ENCODE peak calls at places on chromosomes 7 and 10, in six cellular contexts. D is AG10803, E is uterus, L is lower leg skin, R is cardiac fibroblast, H is SK-N-SH. C is an unnamed sample.

GRCh38 chr7:128863433-128863989 is 855 bp downstream of the ATP6V1F start:
- DNase-seq in D (peak), E (no peak), L (no peak), R (peak), H (peak), C (peak)

GRCh38 chr7:71637578-71637977 is 505.6 kb downstream of the GALNT17 start:
- DNase-seq in D (peak), E (no peak), L (no peak), R (peak), H (no peak), C (no peak)

GRCh38 chr7:17305387-17306171 is 7.1 kb downstream of the AHR start:
- DNase-seq in D (peak), E (no peak), L (no peak), R (no peak), H (no peak), C (no peak)

GRCh38 chr7:54802841-54803240 is 43.8 kb upstream of the SEC61G start:
- DNase-seq in D (no peak), E (no peak), L (no peak), R (peak), H (no peak), C (peak)

GRCh38 chr10:3775671-3776551 is 9.1 kb downstream of the KLF6 start:
- DNase-seq in D (peak), E (no peak), L (peak), R (peak), H (no peak), C (peak)

GRCh38 chr10:110664483-110665420 is 20.6 kb downstream of the RBM20 start:
- DNase-seq in D (peak), E (no peak), L (no peak), R (peak), H (no peak), C (peak)

GRCh38 chr10:133421336-133422222 is 2.8 kb downstream of the SPRN start:
- DNase-seq in D (no peak), E (no peak), L (no peak), R (no peak), H (peak), C (no peak)

GRCh38 chr7:99733003-99733402 is 2.0 kb downstream of the CYP3A7 start:
- DNase-seq in D (no peak), E (no peak), L (no peak), R (no peak), H (no peak), C (no peak)

GRCh38 chr7:2266911-2267310 is 24.9 kb downstream of the NUDT1 start:
- DNase-seq in D (peak), E (no peak), L (no peak), R (peak), H (no peak), C (peak)

GRCh38 chr7:84949067-84949466 is 237.8 kb downstream of the SEMA3D start:
- DNase-seq in D (peak), E (no peak), L (no peak), R (peak), H (no peak), C (peak)

GRCh38 chr7:106110885-106111670 is 1.0 kb downstream of the SYPL1 start:
- DNase-seq in D (peak), E (no peak), L (no peak), R (peak), H (no peak), C (peak)

GRCh38 chr10:78457804-78458483 is 424.3 kb downstream of the RPS24 start:
- DNase-seq in D (peak), E (peak), L (no peak), R (peak), H (no peak), C (peak)

GRCh38 chr7:1106783-1107421 is 19.0 kb downstream of the GPER1 start:
- DNase-seq in D (no peak), E (no peak), L (no peak), R (no peak), H (no peak), C (no peak)

GRCh38 chr10:132712698-132713232 is 73.2 kb downstream of the NKX6-2 start:
- DNase-seq in D (no peak), E (no peak), L (no peak), R (no peak), H (no peak), C (no peak)

GRCh38 chr7:45917658-45918057 is 3.4 kb downstream of the IGFBP3 start:
- DNase-seq in D (peak), E (peak), L (peak), R (peak), H (peak), C (peak)

GRCh38 chr10:10826125-10826524 is 191.5 kb upstream of the CELF2 start:
- DNase-seq in D (peak), E (no peak), L (no peak), R (peak), H (no peak), C (peak)

GRCh38 chr7:2193120-2193519 is 39.6 kb downstream of the MAD1L1 start:
- DNase-seq in D (no peak), E (no peak), L (no peak), R (no peak), H (peak), C (no peak)

GRCh38 chr10:31660301-31660700 is 268.3 kb downstream of the ARHGAP12 start:
- DNase-seq in D (no peak), E (peak), L (no peak), R (no peak), H (no peak), C (no peak)

GRCh38 chr7:29749701-29750321 is 56.5 kb upstream of the WIPF3 start:
- DNase-seq in D (no peak), E (no peak), L (no peak), R (no peak), H (no peak), C (no peak)

GRCh38 chr10:11386044-11386443 is 225.4 kb downstream of the USP6NL start:
- DNase-seq in D (no peak), E (no peak), L (no peak), R (no peak), H (no peak), C (no peak)

GRCh38 chr7:104933433-104934074 is 80.5 kb upstream of the KMT2E start:
- DNase-seq in D (no peak), E (no peak), L (no peak), R (no peak), H (no peak), C (no peak)

GRCh38 chr10:98303569-98303968 is 35.6 kb upstream of the LOXL4 start:
- DNase-seq in D (no peak), E (no peak), L (no peak), R (no peak), H (no peak), C (no peak)

GRCh38 chr10:35470535-35470934 is 134.2 kb downstream of the CCNY start:
- DNase-seq in D (peak), E (no peak), L (no peak), R (no peak), H (peak), C (no peak)

GRCh38 chr10:132666733-132667612 is 119.0 kb downstream of the NKX6-2 start:
- DNase-seq in D (no peak), E (no peak), L (no peak), R (peak), H (peak), C (peak)

GRCh38 chr10:121578965-121579364 is 19.3 kb downstream of the FGFR2 start:
- DNase-seq in D (no peak), E (no peak), L (no peak), R (no peak), H (no peak), C (no peak)

GRCh38 chr10:100014129-100014762 is 4.5 kb upstream of the DNMBP start:
- DNase-seq in D (no peak), E (no peak), L (no peak), R (no peak), H (no peak), C (no peak)

GRCh38 chr7:115707236-115707635 is 323.3 kb downstream of the TFEC start:
- DNase-seq in D (peak), E (no peak), L (no peak), R (peak), H (no peak), C (peak)

GRCh38 chr10:43461950-43462349 is 25.0 kb downstream of the ZNF487 start:
- DNase-seq in D (peak), E (peak), L (no peak), R (peak), H (peak), C (peak)

GRCh38 chr10:56763090-56763489 is 402.0 kb upstream of the ZWINT start:
- DNase-seq in D (no peak), E (no peak), L (no peak), R (no peak), H (no peak), C (no peak)

GRCh38 chr7:3722396-3722846 is 421.4 kb downstream of the SDK1 start:
- DNase-seq in D (no peak), E (no peak), L (no peak), R (peak), H (peak), C (no peak)

GRCh38 chr10:78745445-78745844 is 323.3 kb upstream of the ZMIZ1 start:
- DNase-seq in D (no peak), E (no peak), L (no peak), R (no peak), H (peak), C (no peak)

GRCh38 chr10:118523775-118524174 is 71.7 kb downstream of the PRLHR start:
- DNase-seq in D (peak), E (no peak), L (no peak), R (peak), H (no peak), C (peak)

GRCh38 chr10:60611291-60611747 is 167.0 kb upstream of the CDK1 start:
- DNase-seq in D (peak), E (no peak), L (no peak), R (peak), H (no peak), C (peak)

GRCh38 chr7:123494193-123494796 is 40.1 kb downstream of the IQUB start:
- DNase-seq in D (peak), E (peak), L (no peak), R (peak), H (peak), C (peak)

GRCh38 chr7:16818732-16819131 is 13.9 kb upstream of the AGR2 start:
- DNase-seq in D (no peak), E (no peak), L (no peak), R (no peak), H (no peak), C (no peak)

GRCh38 chr10:102266670-102267069 is 21.3 kb downstream of the GBF1 start:
- DNase-seq in D (no peak), E (no peak), L (no peak), R (no peak), H (no peak), C (no peak)

GRCh38 chr10:31101123-31101522 is 69.5 kb upstream of the ZNF438 start:
- DNase-seq in D (peak), E (no peak), L (no peak), R (peak), H (no peak), C (peak)

GRCh38 chr7:151769189-151769821 is 107.6 kb downstream of the PRKAG2 start:
- DNase-seq in D (no peak), E (no peak), L (no peak), R (no peak), H (no peak), C (no peak)

DNA sequence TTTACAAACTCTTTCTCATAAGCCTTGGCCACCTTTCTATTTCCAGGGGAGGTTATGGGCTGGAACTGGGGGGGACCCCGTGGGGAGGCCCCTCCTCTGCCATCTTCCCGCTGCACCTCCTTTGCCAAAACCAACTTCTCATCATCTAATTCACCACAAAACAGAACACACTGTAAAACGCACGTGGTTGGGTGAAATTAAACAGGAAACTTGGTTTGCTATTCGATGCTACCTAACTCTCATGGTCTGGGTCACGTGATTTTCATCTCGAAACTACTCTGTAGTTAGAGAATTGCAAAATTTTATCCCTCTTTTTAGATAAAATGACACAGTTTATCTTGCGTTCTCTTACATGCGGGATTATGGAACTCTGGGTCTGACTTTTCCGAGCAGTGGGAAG is 242.0 kb downstream of the ZMYND11 start:
- DNase-seq in D (no peak), E (no peak), L (no peak), R (no peak), H (no peak), C (no peak)
- TF ChIP-seq CTCF in D (no peak), E (no peak), L (no peak), R (no peak), H (no peak), C (no peak)

DNA sequence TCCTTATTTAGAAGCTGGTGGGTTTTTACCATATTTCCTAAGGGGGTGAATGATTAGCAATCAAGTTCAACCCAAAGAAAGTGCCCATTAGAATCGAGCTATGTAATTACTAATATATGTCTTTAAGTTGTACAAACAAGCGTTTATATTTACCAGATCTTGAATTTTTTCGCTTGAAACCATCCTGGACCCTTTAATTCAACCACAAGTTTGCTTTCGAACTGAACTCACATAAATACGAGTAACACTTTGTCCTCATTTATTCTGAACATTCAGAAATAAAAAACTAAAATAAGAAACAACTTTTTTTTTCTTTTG is 1.5 kb downstream of the SRI start:
- DNase-seq in D (no peak), E (no peak), L (no peak), R (no peak), H (no peak), C (no peak)
- H3K4me3 ChIP-seq in D (peak), E (peak), L (no peak), R (peak), H (peak), C (peak)

GRCh38 chr7:137169282-137169698 is 174.2 kb downstream of the PTN start:
- DNase-seq in D (peak), E (peak), L (peak), R (peak), H (peak), C (peak)
- TF ChIP-seq CTCF in D (peak), E (peak), L (no peak), R (peak), H (peak), C (peak)

GRCh38 chr7:137895301-137896201 is 48.8 kb upstream of the DGKI start:
- DNase-seq in D (no peak), E (no peak), L (no peak), R (no peak), H (no peak), C (no peak)
- H3K4me3 ChIP-seq in D (no peak), E (no peak), L (no peak), R (no peak), H (no peak), C (no peak)

DNA sequence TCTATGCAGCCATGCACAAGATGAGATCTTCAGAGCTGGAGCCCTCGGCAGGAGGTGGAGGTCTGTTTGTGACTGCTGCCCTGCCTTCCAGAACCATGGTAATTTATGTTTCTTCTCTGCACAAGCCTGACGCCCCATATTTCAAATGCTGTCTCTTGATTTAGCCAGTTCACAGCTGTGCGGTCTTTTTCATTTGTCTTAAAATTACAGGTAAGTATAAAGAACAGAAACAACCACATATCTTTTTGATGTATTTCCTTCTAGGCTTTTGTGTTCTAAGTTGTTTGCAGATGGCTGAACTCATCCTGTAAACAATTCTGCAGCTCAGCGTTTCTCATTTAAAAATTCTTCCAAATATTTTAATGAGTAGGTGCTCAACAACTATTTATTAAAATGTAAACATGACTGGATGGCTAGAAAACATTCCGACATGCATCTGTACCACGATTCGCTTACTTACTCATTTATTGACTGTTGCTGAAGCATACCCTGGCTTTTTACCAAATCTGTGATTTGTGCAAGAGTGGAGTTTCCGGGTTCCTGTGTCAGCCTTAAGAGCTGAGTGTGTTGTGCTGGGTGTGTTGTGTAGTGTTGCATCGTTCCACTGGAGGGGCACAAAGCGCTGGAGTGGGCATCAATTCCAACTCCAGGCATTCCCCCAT is 58.9 kb downstream of the PIP4K2A start:
- DNase-seq in D (peak), E (no peak), L (no peak), R (peak), H (no peak), C (peak)
- TF ChIP-seq CTCF in D (peak), E (no peak), L (no peak), R (peak), H (no peak), C (no peak)

GRCh38 chr7:120856198-120856597 is 1.7 kb downstream of the TSPAN12 start:
- DNase-seq in D (no peak), E (no peak), L (no peak), R (no peak), H (no peak), C (no peak)
- H3K4me3 ChIP-seq in D (no peak), E (peak), L (no peak), R (no peak), H (no peak), C (no peak)

DNA sequence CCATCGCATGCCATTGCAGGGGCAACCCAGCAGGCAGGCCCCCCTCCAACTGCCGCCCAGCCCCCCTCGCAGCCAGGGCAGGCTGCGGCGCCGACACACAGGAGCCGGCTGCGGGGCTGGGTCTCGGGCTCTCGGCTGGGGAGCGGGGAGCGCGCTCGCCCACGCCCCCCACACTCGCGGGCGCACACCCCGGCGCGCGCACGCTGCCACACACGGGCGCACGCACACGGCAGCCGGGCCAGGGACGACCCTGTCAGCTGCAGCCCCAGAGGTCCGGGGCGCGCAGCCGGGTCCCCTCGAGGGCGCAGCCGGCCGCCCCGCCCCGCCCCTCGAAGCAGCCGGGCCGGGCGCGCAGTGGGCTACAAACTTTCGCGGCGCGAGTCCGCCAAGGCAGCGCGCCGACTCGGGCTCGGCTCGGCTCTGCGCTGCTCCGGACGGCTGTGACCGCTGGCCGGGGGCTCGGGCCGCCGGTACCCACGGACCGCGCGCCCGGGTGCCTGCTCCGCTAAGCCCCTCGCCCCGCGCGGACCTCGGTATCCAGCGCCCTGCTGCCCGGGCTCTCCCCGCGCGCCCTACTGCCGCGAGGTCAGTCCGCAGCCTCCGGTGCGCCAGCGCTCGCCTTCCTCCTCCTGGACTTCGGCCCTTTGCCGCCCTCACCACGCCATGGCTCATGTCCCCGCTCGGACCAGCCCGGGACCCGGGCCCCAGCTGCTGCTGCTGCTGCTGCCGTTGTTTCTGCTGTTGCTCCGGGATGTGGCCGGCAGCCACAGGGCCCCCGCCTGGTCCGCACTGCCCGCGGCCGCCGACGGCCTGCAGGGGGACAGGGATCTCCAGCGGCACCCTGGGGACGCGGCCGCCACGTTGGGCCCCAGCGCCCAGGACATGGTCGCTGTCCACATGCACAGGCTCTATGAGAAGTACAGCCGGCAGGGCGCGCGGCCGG is at the start of gene GDF10:
- DNase-seq in D (no peak), E (no peak), L (no peak), R (no peak), H (peak), C (no peak)
- TF ChIP-seq CTCF in D (no peak), E (no peak), L (no peak), R (no peak), H (no peak), C (no peak)

C was measured in fibroblast of the aortic adventitia.